ENCODE peak calls at places on chromosomes 5 and 9, in five cellular contexts. One of them, this sample, is unnamed.

GRCh38 chr9:117368684-117369230 is 46.1 kb downstream of the ASTN2 start:
- DNase-seq in gastrocnemius medialis: no peak
- DNase-seq in PC-9: no peak
- DNase-seq in coronary artery: no peak
- DNase-seq in pancreas: no peak
- DNase-seq in this sample: no peak

GRCh38 chr9:93435386-93435785 is 16.1 kb upstream of the FAM120A start:
- DNase-seq in gastrocnemius medialis: no peak
- DNase-seq in PC-9: no peak
- DNase-seq in coronary artery: no peak
- DNase-seq in pancreas: no peak
- DNase-seq in this sample: no peak

GRCh38 chr5:6979061-6979460 is 265.8 kb downstream of the TENT4A start:
- DNase-seq in gastrocnemius medialis: no peak
- DNase-seq in PC-9: no peak
- DNase-seq in coronary artery: no peak
- DNase-seq in pancreas: no peak
- DNase-seq in this sample: no peak

GRCh38 chr9:8855046-8855445 is 1055.5 kb upstream of the DMAC1 start:
- DNase-seq in gastrocnemius medialis: no peak
- DNase-seq in PC-9: no peak
- DNase-seq in coronary artery: no peak
- DNase-seq in pancreas: no peak
- DNase-seq in this sample: no peak

GRCh38 chr5:134833340-134834032 is 12.3 kb upstream of the C5orf24 start:
- DNase-seq in gastrocnemius medialis: no peak
- DNase-seq in PC-9: no peak
- DNase-seq in coronary artery: no peak
- DNase-seq in pancreas: no peak
- DNase-seq in this sample: no peak

GRCh38 chr9:81771606-81772005 is 82.3 kb upstream of the TLE1 start:
- DNase-seq in gastrocnemius medialis: no peak
- DNase-seq in PC-9: no peak
- DNase-seq in coronary artery: no peak
- DNase-seq in pancreas: no peak
- DNase-seq in this sample: no peak

GRCh38 chr5:8844206-8844605 is 701.7 kb downstream of the SEMA5A start:
- DNase-seq in gastrocnemius medialis: no peak
- DNase-seq in PC-9: no peak
- DNase-seq in coronary artery: no peak
- DNase-seq in pancreas: no peak
- DNase-seq in this sample: no peak

GRCh38 chr5:32420506-32420905 is 24.0 kb downstream of the ZFR start:
- DNase-seq in gastrocnemius medialis: no peak
- DNase-seq in PC-9: no peak
- DNase-seq in coronary artery: no peak
- DNase-seq in pancreas: no peak
- DNase-seq in this sample: no peak

GRCh38 chr9:76198336-76198735 is 195.9 kb downstream of the RFK start:
- DNase-seq in gastrocnemius medialis: no peak
- DNase-seq in PC-9: no peak
- DNase-seq in coronary artery: no peak
- DNase-seq in pancreas: no peak
- DNase-seq in this sample: no peak

GRCh38 chr9:110308504-110309109 is 29.1 kb downstream of the TXNDC8 start:
- DNase-seq in gastrocnemius medialis: no peak
- DNase-seq in PC-9: no peak
- DNase-seq in coronary artery: no peak
- DNase-seq in pancreas: no peak
- DNase-seq in this sample: no peak

GRCh38 chr9:129619787-129620668 is 873 bp downstream of the C9orf50 start:
- DNase-seq in gastrocnemius medialis: no peak
- DNase-seq in PC-9: no peak
- DNase-seq in coronary artery: no peak
- DNase-seq in pancreas: no peak
- DNase-seq in this sample: no peak

GRCh38 chr9:125758986-125759811 is 12.0 kb downstream of the PBX3 start:
- DNase-seq in gastrocnemius medialis: no peak
- DNase-seq in PC-9: no peak
- DNase-seq in coronary artery: no peak
- DNase-seq in pancreas: no peak
- DNase-seq in this sample: no peak

GRCh38 chr9:116075191-116075590 is 78.4 kb upstream of the PAPPA start:
- DNase-seq in gastrocnemius medialis: no peak
- DNase-seq in PC-9: no peak
- DNase-seq in coronary artery: no peak
- DNase-seq in pancreas: no peak
- DNase-seq in this sample: no peak

GRCh38 chr9:100222674-100223073 is 123.6 kb downstream of the INVS start:
- DNase-seq in gastrocnemius medialis: no peak
- DNase-seq in PC-9: no peak
- DNase-seq in coronary artery: no peak
- DNase-seq in pancreas: no peak
- DNase-seq in this sample: no peak

GRCh38 chr9:98765276-98765675 is 31.1 kb downstream of the ANKS6 start:
- DNase-seq in gastrocnemius medialis: no peak
- DNase-seq in PC-9: no peak
- DNase-seq in coronary artery: no peak
- DNase-seq in pancreas: no peak
- DNase-seq in this sample: no peak

GRCh38 chr9:131095666-131096489 is 453 bp upstream of the AIF1L start:
- DNase-seq in gastrocnemius medialis: no peak
- DNase-seq in PC-9: no peak
- DNase-seq in coronary artery: no peak
- DNase-seq in pancreas: peak
- DNase-seq in this sample: no peak

GRCh38 chr5:76386360-76386759 is 16.7 kb upstream of the IQGAP2 start:
- DNase-seq in gastrocnemius medialis: no peak
- DNase-seq in PC-9: no peak
- DNase-seq in coronary artery: no peak
- DNase-seq in pancreas: peak
- DNase-seq in this sample: no peak

GRCh38 chr5:59458966-59459729 is 434.4 kb downstream of the PDE4D start:
- DNase-seq in gastrocnemius medialis: no peak
- DNase-seq in PC-9: no peak
- DNase-seq in coronary artery: no peak
- DNase-seq in pancreas: no peak
- DNase-seq in this sample: no peak

GRCh38 chr5:43631182-43631910 is 28.4 kb downstream of the NNT start:
- DNase-seq in gastrocnemius medialis: peak
- DNase-seq in PC-9: peak
- DNase-seq in coronary artery: no peak
- DNase-seq in pancreas: peak
- DNase-seq in this sample: no peak

GRCh38 chr5:816176-816575 is 31.6 kb upstream of the ZDHHC11B start:
- DNase-seq in gastrocnemius medialis: no peak
- DNase-seq in PC-9: no peak
- DNase-seq in coronary artery: no peak
- DNase-seq in pancreas: no peak
- DNase-seq in this sample: no peak

GRCh38 chr5:79511945-79512493 is 1.9 kb downstream of the HOMER1 start:
- DNase-seq in gastrocnemius medialis: no peak
- DNase-seq in PC-9: no peak
- DNase-seq in coronary artery: no peak
- DNase-seq in pancreas: no peak
- DNase-seq in this sample: no peak

GRCh38 chr5:3736926-3737325 is 141.3 kb downstream of the IRX1 start:
- DNase-seq in gastrocnemius medialis: no peak
- DNase-seq in PC-9: no peak
- DNase-seq in coronary artery: no peak
- DNase-seq in pancreas: no peak
- DNase-seq in this sample: no peak

GRCh38 chr5:147055304-147055826 is 176.8 kb upstream of the PPP2R2B start:
- DNase-seq in gastrocnemius medialis: no peak
- DNase-seq in PC-9: no peak
- DNase-seq in coronary artery: no peak
- DNase-seq in pancreas: no peak
- DNase-seq in this sample: no peak
- H3K4me3 ChIP-seq in gastrocnemius medialis: no peak
- H3K4me3 ChIP-seq in PC-9: no peak
- H3K4me3 ChIP-seq in coronary artery: no peak
- H3K4me3 ChIP-seq in pancreas: no peak
- H3K4me3 ChIP-seq in this sample: no peak

GRCh38 chr5:169003721-169004481 is 297.0 kb downstream of the SLIT3 start:
- DNase-seq in gastrocnemius medialis: no peak
- DNase-seq in PC-9: no peak
- DNase-seq in coronary artery: no peak
- DNase-seq in pancreas: no peak
- DNase-seq in this sample: no peak
- TF ChIP-seq CTCF in gastrocnemius medialis: no peak
- TF ChIP-seq CTCF in PC-9: no peak
- TF ChIP-seq CTCF in coronary artery: peak
- TF ChIP-seq CTCF in pancreas: no peak
- TF ChIP-seq CTCF in this sample: peak

GRCh38 chr5:126360467-126360866 is 62.7 kb upstream of the GRAMD2B start:
- DNase-seq in gastrocnemius medialis: no peak
- DNase-seq in PC-9: no peak
- DNase-seq in coronary artery: no peak
- DNase-seq in pancreas: no peak
- DNase-seq in this sample: peak
- H3K4me3 ChIP-seq in gastrocnemius medialis: no peak
- H3K4me3 ChIP-seq in PC-9: no peak
- H3K4me3 ChIP-seq in coronary artery: no peak
- H3K4me3 ChIP-seq in pancreas: no peak
- H3K4me3 ChIP-seq in this sample: no peak

GRCh38 chr5:149452007-149452664 is 73.0 kb upstream of the IL17B start:
- DNase-seq in gastrocnemius medialis: no peak
- DNase-seq in PC-9: no peak
- DNase-seq in coronary artery: no peak
- DNase-seq in pancreas: peak
- DNase-seq in this sample: peak
- TF ChIP-seq CTCF in gastrocnemius medialis: no peak
- TF ChIP-seq CTCF in PC-9: no peak
- TF ChIP-seq CTCF in coronary artery: no peak
- TF ChIP-seq CTCF in pancreas: no peak
- TF ChIP-seq CTCF in this sample: no peak

GRCh38 chr9:135320331-135320730 is 159.3 kb upstream of the PPP1R26 start:
- DNase-seq in gastrocnemius medialis: no peak
- DNase-seq in PC-9: no peak
- DNase-seq in coronary artery: peak
- DNase-seq in pancreas: no peak
- DNase-seq in this sample: no peak
- H3K4me3 ChIP-seq in gastrocnemius medialis: no peak
- H3K4me3 ChIP-seq in PC-9: no peak
- H3K4me3 ChIP-seq in coronary artery: no peak
- H3K4me3 ChIP-seq in pancreas: no peak
- H3K4me3 ChIP-seq in this sample: no peak

GRCh38 chr5:34455096-34455495 is 201.0 kb upstream of the RAI14 start:
- DNase-seq in gastrocnemius medialis: no peak
- DNase-seq in PC-9: no peak
- DNase-seq in coronary artery: no peak
- DNase-seq in pancreas: no peak
- DNase-seq in this sample: no peak

GRCh38 chr5:34449639-34450038 is 206.5 kb upstream of the RAI14 start:
- DNase-seq in gastrocnemius medialis: no peak
- DNase-seq in PC-9: no peak
- DNase-seq in coronary artery: no peak
- DNase-seq in pancreas: no peak
- DNase-seq in this sample: no peak

GRCh38 chr5:34450338-34450737 is 205.8 kb upstream of the RAI14 start:
- DNase-seq in gastrocnemius medialis: no peak
- DNase-seq in PC-9: no peak
- DNase-seq in coronary artery: no peak
- DNase-seq in pancreas: no peak
- DNase-seq in this sample: no peak

GRCh38 chr5:34447424-34447823 is 208.7 kb upstream of the RAI14 start:
- DNase-seq in gastrocnemius medialis: no peak
- DNase-seq in PC-9: no peak
- DNase-seq in coronary artery: no peak
- DNase-seq in pancreas: no peak
- DNase-seq in this sample: no peak

GRCh38 chr5:34452170-34452828 is 203.8 kb upstream of the RAI14 start:
- DNase-seq in gastrocnemius medialis: no peak
- DNase-seq in PC-9: no peak
- DNase-seq in coronary artery: no peak
- DNase-seq in pancreas: no peak
- DNase-seq in this sample: no peak
- TF ChIP-seq CTCF in gastrocnemius medialis: no peak
- TF ChIP-seq CTCF in PC-9: peak
- TF ChIP-seq CTCF in coronary artery: no peak
- TF ChIP-seq CTCF in pancreas: no peak
- TF ChIP-seq CTCF in this sample: peak

GRCh38 chr9:37380570-37380969 is 41.9 kb upstream of the GRHPR start:
- DNase-seq in gastrocnemius medialis: no peak
- DNase-seq in PC-9: no peak
- DNase-seq in coronary artery: no peak
- DNase-seq in pancreas: no peak
- DNase-seq in this sample: no peak
- H3K4me3 ChIP-seq in gastrocnemius medialis: no peak
- H3K4me3 ChIP-seq in PC-9: no peak
- H3K4me3 ChIP-seq in coronary artery: no peak
- H3K4me3 ChIP-seq in pancreas: no peak
- H3K4me3 ChIP-seq in this sample: no peak

DNA sequence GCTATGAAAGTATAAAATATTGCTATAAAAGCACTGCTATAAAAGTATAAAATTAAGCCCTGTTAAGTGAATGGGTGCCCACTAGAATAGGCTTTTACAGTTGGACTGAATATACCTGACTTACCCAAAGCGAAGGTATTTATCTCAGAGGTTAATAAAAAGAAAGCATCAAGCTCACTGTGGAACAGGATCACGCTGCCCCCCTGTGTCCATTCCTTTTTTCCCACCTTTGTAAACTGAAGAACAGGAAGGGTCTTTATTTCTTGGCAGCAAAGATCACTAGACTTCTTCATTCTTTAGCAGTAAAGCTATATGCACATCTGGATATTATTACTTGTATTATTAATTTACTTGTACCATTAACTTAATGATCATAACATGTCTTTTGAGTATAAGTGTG is 22.1 kb upstream of the PLPP6 start:
- DNase-seq in gastrocnemius medialis: no peak
- DNase-seq in PC-9: no peak
- DNase-seq in coronary artery: no peak
- DNase-seq in pancreas: no peak
- DNase-seq in this sample: no peak
- TF ChIP-seq CTCF in gastrocnemius medialis: peak
- TF ChIP-seq CTCF in PC-9: peak
- TF ChIP-seq CTCF in coronary artery: no peak
- TF ChIP-seq CTCF in pancreas: no peak
- TF ChIP-seq CTCF in this sample: peak

This sample was measured in epithelial cell of proximal tubule.